ENCODE peak calls at places on chromosomes 1 and 21, in nine cellular contexts. L is activated CD8-positive, alpha-beta T cell treated with anti-CD3 and anti-CD28 coated beads for 36 hours; I is transverse colon; H is AG08395; S is GM13977; K is mammary epithelial cell; T is OCI-LY7; Y is M059J; Z is stimulated activated CD4-positive, alpha-beta T cell treated with anti-CD3 and anti-CD28 coated beads, TNF-alpha, amount 100 ng/mL, for 24 hours. Q is an unnamed sample.

GRCh38 chr1:63773815-63774616 is at the start of gene ROR1:
- DNase-seq in T (peak; percentile 73), Z (no peak), Y (peak; percentile 87), K (peak; percentile 82), H (peak; percentile 91), I (peak; percentile 89), S (peak; percentile 73), L (peak; percentile 69), Q (peak; percentile 95)

GRCh38 chr1:99180343-99180808 is 83.9 kb upstream of the PLPPR4 start:
- DNase-seq in Y (peak; percentile 84), K (peak; percentile 62), T (peak; percentile 72), L (peak; percentile 83), I (peak; percentile 71), S (peak; percentile 35), Z (peak; percentile 47), H (peak; percentile 68), Q (peak; percentile 77)

GRCh38 chr21:22544747-22545146 is 1546.5 kb downstream of the NCAM2 start:
- DNase-seq in H (no peak), L (no peak), T (no peak), I (no peak), Z (no peak), S (no peak), Y (no peak), K (no peak), Q (peak; percentile 16)

GRCh38 chr1:10459185-10459584 is 9.4 kb downstream of the CORT start:
- DNase-seq in I (no peak), Y (peak; percentile 90), T (no peak), S (no peak), H (peak; percentile 70), Z (no peak), K (peak; percentile 78), L (no peak), Q (no peak)

GRCh38 chr1:220595179-220595578 is 67.2 kb downstream of the MARK1 start:
- DNase-seq in Y (no peak), I (no peak), Z (no peak), T (no peak), S (no peak), K (no peak), L (no peak), H (no peak), Q (no peak)

GRCh38 chr1:93845554-93846150 is 33.4 kb downstream of the DNTTIP2 start:
- DNase-seq in T (peak; percentile 24), I (peak; percentile 11), S (peak; percentile 56), Z (no peak), Y (peak; percentile 86), K (peak; percentile 86), H (peak; percentile 63), L (peak; percentile 61), Q (peak; percentile 14)

GRCh38 chr1:42177551-42177981 is 13.0 kb upstream of the GUCA2A start:
- DNase-seq in S (no peak), H (peak; percentile 13), I (no peak), L (no peak), Y (peak; percentile 86), T (no peak), Z (no peak), K (peak; percentile 65), Q (no peak)

GRCh38 chr1:180136968-180137356 is 17.7 kb upstream of the QSOX1 start:
- DNase-seq in Z (no peak), S (no peak), I (no peak), H (no peak), Y (no peak), K (no peak), T (no peak), L (no peak), Q (no peak)

GRCh38 chr1:44013949-44014348 is 17.3 kb downstream of the SLC6A9 start:
- DNase-seq in L (no peak), K (no peak), H (no peak), T (no peak), Y (no peak), I (no peak), S (no peak), Z (no peak), Q (no peak)

GRCh38 chr1:67853704-67854103 is 20.4 kb upstream of the GNG12 start:
- DNase-seq in I (peak; percentile 52), H (peak; percentile 86), T (peak; percentile 21), L (peak; percentile 49), Z (no peak), Y (peak; percentile 78), S (no peak), K (peak; percentile 62), Q (peak; percentile 95)

GRCh38 chr1:95169544-95169943 is 52.4 kb downstream of the TLCD4 start:
- DNase-seq in T (no peak), K (peak; percentile 77), Y (peak; percentile 72), L (no peak), I (no peak), H (no peak), Z (no peak), S (no peak), Q (no peak)

GRCh38 chr1:38814444-38814983 is 45.1 kb downstream of the RRAGC start:
- DNase-seq in S (no peak), Y (no peak), T (no peak), Z (no peak), H (no peak), I (no peak), K (no peak), L (no peak), Q (no peak)

GRCh38 chr1:78279051-78279450 is 211.7 kb upstream of the PTGFR start:
- DNase-seq in S (no peak), Y (peak; percentile 90), I (no peak), T (no peak), K (peak; percentile 98), Z (no peak), L (no peak), H (peak; percentile 81), Q (no peak)

GRCh38 chr1:183093821-183094287 is 70.6 kb downstream of the LAMC1 start:
- DNase-seq in H (peak; percentile 65), L (no peak), Z (no peak), Y (peak; percentile 87), K (peak; percentile 78), T (no peak), S (no peak), I (no peak), Q (peak; percentile 43)

GRCh38 chr1:10252508-10252907 is 42.1 kb downstream of the KIF1B start:
- DNase-seq in Y (peak; percentile 88), S (no peak), T (no peak), I (peak; percentile 14), K (peak; percentile 26), H (no peak), L (no peak), Z (no peak), Q (no peak)

GRCh38 chr1:49351744-49352143 is 575.1 kb upstream of the BEND5 start:
- DNase-seq in L (no peak), Z (no peak), I (no peak), T (no peak), S (no peak), Y (no peak), K (peak; percentile 82), H (peak; percentile 17), Q (no peak)

Q was measured in WTC11.